ENCODE peak calls at places on chromosomes 11 and 22, in six cellular contexts. P is mucosa of descending colon, N is lower lobe of right lung, X is stomach, G is fibroblast of villous mesenchyme, F is thoracic aorta. C is an unnamed sample.

GRCh38 chr22:22167791-22168189 is 76.8 kb upstream of the VPREB1 start:
- DNase-seq in P (no peak), X (no peak), N (no peak), G (no peak), F (no peak), C (no peak)

GRCh38 chr11:128900468-128900867 is 9.3 kb downstream of the KCNJ5 start:
- DNase-seq in F (no peak), N (peak; percentile 59), X (peak; percentile 58), G (no peak), P (no peak), C (no peak)

GRCh38 chr22:31162015-31162765 is 2.2 kb downstream of the RNF185 start:
- DNase-seq in P (no peak), G (no peak), N (no peak), F (no peak), X (no peak), C (peak; percentile 56)

GRCh38 chr11:27868226-27868625 is 168.0 kb upstream of the BDNF start:
- DNase-seq in F (no peak), X (no peak), N (no peak), G (peak; percentile 80), P (no peak), C (no peak)

GRCh38 chr11:1652778-1653540 is 23.4 kb downstream of the KRTAP5-5 start:
- DNase-seq in X (peak; percentile 83), N (peak; percentile 87), P (peak; percentile 78), G (peak; percentile 51), F (peak; percentile 21), C (peak; percentile 34)

GRCh38 chr11:113305440-113306336 is 8.7 kb upstream of the TTC12 start:
- DNase-seq in F (peak; percentile 14), G (peak; percentile 58), X (peak; percentile 83), N (peak; percentile 82), P (peak; percentile 86), C (peak; percentile 54)

GRCh38 chr11:14672635-14673034 is 29.0 kb downstream of the PDE3B start:
- DNase-seq in N (no peak), P (no peak), X (no peak), G (no peak), F (no peak), C (peak; percentile 45)

GRCh38 chr22:28855355-28856094 is 27.8 kb upstream of the ZNRF3 start:
- DNase-seq in G (peak; percentile 78), F (no peak), P (no peak), N (no peak), X (peak; percentile 42), C (peak; percentile 69)

GRCh38 chr11:46249103-46249942 is 28.1 kb upstream of the CREB3L1 start:
- DNase-seq in G (peak; percentile 55), N (no peak), X (no peak), P (no peak), F (no peak), C (no peak)

GRCh38 chr22:19136915-19137314 is 5.8 kb downstream of the TSSK2 start:
- DNase-seq in N (no peak), P (no peak), F (no peak), X (no peak), G (no peak), C (no peak)

GRCh38 chr11:36389811-36390210 is 93.7 kb downstream of the PRR5L start:
- DNase-seq in P (no peak), G (no peak), N (no peak), X (no peak), F (no peak), C (no peak)

GRCh38 chr11:111795333-111795985 is 29.3 kb upstream of the PPP2R1B start:
- DNase-seq in F (no peak), P (no peak), G (peak; percentile 31), N (no peak), X (no peak), C (peak; percentile 93)

GRCh38 chr22:26185190-26185589 is 15.9 kb downstream of the SEZ6L start:
- DNase-seq in P (no peak), G (no peak), N (no peak), X (no peak), F (no peak), C (no peak)

GRCh38 chr11:127844843-127845242 is 742.5 kb downstream of the ETS1 start:
- DNase-seq in G (no peak), X (no peak), N (no peak), F (no peak), P (no peak), C (no peak)

GRCh38 chr11:12813371-12814225 is 139.4 kb downstream of the TEAD1 start:
- DNase-seq in P (no peak), G (peak; percentile 92), F (no peak), N (no peak), X (peak; percentile 39), C (peak; percentile 65)

GRCh38 chr11:123521001-123521400 is 90.9 kb downstream of the GRAMD1B start:
- DNase-seq in G (no peak), P (no peak), X (no peak), F (no peak), N (no peak), C (no peak)
- TF ChIP-seq CTCF in G (no peak), P (no peak), X (no peak), F (no peak), N (no peak), C (no peak)

DNA sequence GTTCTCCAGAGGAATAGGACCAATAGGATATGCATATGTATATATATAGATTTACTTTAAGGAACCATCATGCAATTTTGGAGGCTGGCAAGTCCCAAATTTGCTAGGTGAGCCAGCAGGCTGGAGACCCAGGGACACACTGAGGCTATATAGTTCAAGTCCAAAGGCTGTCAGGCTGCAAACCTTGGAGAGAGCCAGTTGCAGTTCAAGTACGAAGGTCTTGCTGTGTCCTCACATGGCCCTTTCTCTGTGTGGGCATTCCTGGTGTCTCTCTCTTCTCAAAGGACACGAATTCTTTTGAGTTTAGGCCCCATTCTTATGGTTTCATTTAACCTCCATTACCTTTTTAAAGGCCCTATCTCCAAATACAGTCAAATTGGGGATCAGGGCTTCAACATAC is 134.4 kb upstream of the SORL1-AS1 start:
- DNase-seq in N (no peak), X (no peak), P (no peak), F (no peak), G (no peak), C (no peak)
- H3K4me3 ChIP-seq in N (no peak overlapping the region), X (no peak overlapping the region), P (no peak overlapping the region), F (no peak overlapping the region), G (no peak overlapping the region), C (no peak overlapping the region)

GRCh38 chr11:71086687-71087258 is 165.6 kb downstream of the SHANK2 start:
- DNase-seq in F (no peak), P (no peak), X (no peak), G (peak; percentile 20), N (no peak), C (peak; percentile 3)
- TF ChIP-seq CTCF in F (no peak), P (no peak), X (no peak), G (peak; percentile 52), N (peak; percentile 33), C (peak; percentile 48)

GRCh38 chr22:27667121-27667843 is 134.3 kb downstream of the MN1 start:
- DNase-seq in N (no peak), X (no peak), P (no peak), F (no peak), G (no peak), C (no peak)
- H3K4me3 ChIP-seq in N (no peak overlapping the region), X (no peak overlapping the region), P (no peak overlapping the region), F (peak overlapping the region; percentile 41), G (no peak overlapping the region), C (no peak overlapping the region)

DNA sequence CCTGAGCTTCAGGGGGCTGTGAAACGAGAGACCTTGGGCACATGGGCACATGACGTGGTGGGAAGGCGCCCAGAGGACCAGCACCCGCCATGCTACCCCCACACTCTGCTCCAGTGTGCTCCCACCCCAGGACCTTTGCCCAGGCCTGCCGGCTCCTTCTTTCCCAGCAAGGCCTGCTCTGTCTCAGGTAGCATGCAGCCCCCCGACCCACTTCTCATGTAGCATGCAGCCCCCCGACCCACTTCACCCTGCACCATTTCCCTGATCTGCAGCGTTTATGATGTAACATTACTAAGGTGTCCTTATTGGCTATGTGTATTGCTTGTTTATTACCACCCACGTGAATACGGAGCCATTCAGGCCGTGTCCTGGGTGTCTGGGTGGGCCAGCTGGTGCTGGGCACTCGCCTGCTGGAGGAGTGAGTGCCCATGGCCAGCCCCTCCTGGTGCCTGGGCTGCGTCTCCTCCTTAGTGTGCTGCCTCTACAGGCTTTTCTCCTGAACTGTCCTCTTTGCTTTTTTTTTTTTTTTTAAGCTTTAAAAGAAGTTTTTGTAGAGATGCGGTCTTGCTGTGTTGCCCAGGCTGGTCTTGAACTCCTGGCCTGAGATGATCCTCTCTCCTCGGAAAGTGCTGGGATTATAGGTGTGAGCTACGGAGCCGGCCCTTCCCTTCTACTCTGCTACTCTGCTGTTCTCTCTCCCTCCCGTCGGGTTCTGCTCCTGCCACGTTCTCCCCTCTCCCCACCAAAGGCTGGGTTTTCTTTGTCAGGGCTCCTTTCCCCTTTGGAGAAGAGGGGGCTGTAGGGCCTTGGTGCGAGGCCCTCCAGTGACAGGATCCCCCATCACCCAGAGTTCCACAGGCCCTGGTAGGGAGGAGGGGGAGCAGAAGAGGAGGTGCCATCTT is 29.4 kb downstream of the LRP5 start:
- DNase-seq in N (no peak), G (no peak), P (no peak), X (no peak), F (no peak), C (no peak)
- TF ChIP-seq CTCF in N (no peak), G (no peak), P (no peak), X (no peak), F (peak; percentile 27), C (peak; percentile 7)

DNA sequence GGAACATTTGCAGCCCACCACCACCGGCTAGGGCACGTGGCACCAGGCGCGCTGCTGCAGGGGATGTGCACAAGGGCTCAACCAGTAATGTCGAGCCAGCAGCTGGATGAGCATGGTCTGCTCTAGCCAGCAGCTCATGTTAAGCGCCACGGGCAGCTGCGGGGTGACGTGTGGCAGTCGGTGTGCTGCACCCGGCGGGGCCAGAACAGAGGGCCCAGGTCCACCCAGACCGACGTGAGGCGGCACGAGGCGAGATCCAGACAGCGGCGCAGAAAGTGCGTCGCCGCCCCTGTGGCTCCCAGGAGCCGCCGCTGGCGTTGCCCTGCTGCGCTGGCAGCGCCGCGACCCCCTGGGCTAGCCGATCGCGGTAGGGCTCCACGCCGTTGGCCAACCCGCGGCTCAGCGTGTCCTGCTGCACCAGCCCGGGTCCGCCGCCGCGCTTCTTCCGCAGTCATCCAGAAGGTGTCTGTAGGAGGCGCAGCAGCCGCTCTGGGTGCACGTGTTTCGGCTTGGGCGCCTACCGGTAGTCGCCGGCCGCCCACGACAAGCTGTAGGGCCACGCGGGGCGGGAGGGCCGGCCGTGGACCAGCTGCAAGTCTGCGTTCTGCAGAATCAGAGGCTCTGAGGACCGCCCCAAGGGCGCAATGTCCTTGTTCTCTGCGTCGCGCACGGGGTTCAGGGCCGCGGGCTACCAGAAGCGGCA is 4.6 kb upstream of the GALR3 start:
- DNase-seq in G (peak; percentile 59), F (no peak), X (peak; percentile 71), P (peak; percentile 82), N (peak; percentile 84), C (no peak)
- H3K4me3 ChIP-seq in G (peak overlapping the region; percentile 34), F (peak overlapping the region; percentile 67), X (peak overlapping the region; percentile 54), P (no peak overlapping the region), N (peak overlapping the region; percentile 49), C (peak overlapping the region; percentile 15)

DNA sequence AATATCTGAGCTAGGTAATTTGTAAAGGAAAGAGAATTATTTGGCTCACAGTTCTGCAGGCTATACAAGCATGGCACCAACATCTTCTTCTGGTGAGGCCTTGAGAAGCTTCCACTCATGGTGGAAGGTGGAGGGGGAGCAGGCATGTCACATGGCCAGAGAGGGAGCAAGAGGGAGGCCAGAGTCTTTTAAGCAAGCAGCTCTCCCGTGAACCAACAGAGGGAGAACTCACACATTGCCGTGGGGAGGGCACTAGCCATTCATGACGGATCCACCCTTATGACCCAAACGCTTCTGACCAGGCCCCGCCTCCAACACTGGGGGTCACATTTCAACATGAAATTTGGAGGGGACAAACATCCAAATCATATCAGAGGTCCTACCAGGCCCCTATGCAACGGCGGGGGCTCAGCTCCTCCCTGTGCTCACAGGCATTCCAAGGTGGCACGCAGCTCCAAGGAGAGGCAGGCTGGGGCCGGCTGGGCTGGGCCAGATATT is 4.6 kb downstream of the C11orf96 start:
- DNase-seq in G (peak; percentile 59), N (no peak), P (no peak), F (no peak), X (no peak), C (peak; percentile 49)
- TF ChIP-seq CTCF in G (peak; percentile 31), N (no peak), P (no peak), F (peak; percentile 41), X (no peak), C (peak; percentile 49)

C was measured in AG10803.